ENCODE peak calls at places on chromosomes 6 and 20, in four cellular contexts. Q, B, O and V are unnamed samples.
A peak's percentile ranks its signal among the peaks of the same experiment; 100 is the strongest.

GRCh38 chr6:7707787-7708186 is 18.1 kb upstream of the BMP6 start:
- DNase-seq in B (peak; percentile 64), Q (no peak), O (no peak), V (peak; percentile 42)

GRCh38 chr20:51493346-51493791 is 49.1 kb downstream of the NFATC2 start:
- DNase-seq in Q (no peak), O (no peak), B (no peak), V (no peak)

GRCh38 chr20:29742699-29743100 is 1514.8 kb upstream of the DEFB115 start:
- DNase-seq in B (no peak), Q (no peak), O (no peak), V (no peak)

GRCh38 chr6:74690365-74690764 is 515.5 kb downstream of the COL12A1 start:
- DNase-seq in Q (no peak), O (no peak), B (no peak), V (no peak)

GRCh38 chr6:34132486-34133185 is 13.3 kb downstream of the GRM4 start:
- DNase-seq in Q (peak; percentile 28), B (peak; percentile 62), O (no peak), V (no peak)

GRCh38 chr6:131062245-131063027 is 609 bp downstream of the EPB41L2 start:
- DNase-seq in O (peak; percentile 28), Q (peak; percentile 26), B (peak; percentile 73), V (peak; percentile 64)

GRCh38 chr20:59007758-59008511 is 881 bp upstream of the CTSZ start:
- DNase-seq in B (no peak), O (peak; percentile 36), Q (no peak), V (peak; percentile 69)

GRCh38 chr6:14758421-14759043 is 487.3 kb upstream of the JARID2 start:
- DNase-seq in Q (no peak), O (peak; percentile 41), B (peak; percentile 48), V (no peak)

GRCh38 chr6:32895006-32895345 is 41.0 kb downstream of the PSMB9 start:
- DNase-seq in O (no peak), Q (no peak), B (no peak), V (no peak)

GRCh38 chr6:56356431-56356830 is 109.1 kb upstream of the COL21A1 start:
- DNase-seq in Q (peak; percentile 59), O (no peak), B (peak; percentile 79), V (peak; percentile 58)

GRCh38 chr6:15501806-15502450 is 160.9 kb downstream of the DTNBP1 start:
- DNase-seq in Q (peak; percentile 48), O (no peak), B (peak; percentile 69), V (peak; percentile 90)

DNA sequence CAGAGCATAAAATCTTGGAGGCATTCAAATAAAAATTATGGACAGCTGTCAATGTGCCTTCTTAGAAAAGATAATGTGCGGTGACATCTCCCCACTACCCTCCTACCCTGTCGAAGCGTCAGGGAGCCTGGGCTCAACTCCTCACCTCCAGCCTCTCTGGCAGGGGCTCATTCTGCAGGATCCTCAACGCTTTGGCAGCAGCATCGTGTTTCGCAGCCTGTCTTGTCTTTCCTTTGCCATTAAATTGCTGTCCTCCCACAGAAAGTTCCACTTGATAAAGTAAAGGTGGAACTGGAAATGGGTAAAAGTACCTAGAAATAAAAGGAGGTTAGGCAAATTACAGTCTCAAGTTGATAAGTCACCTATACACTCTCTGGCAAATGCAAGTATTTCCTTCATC is 36.7 kb downstream of the STAU1 start:
- DNase-seq in Q (no peak), O (no peak), B (no peak), V (no peak)
- H3K4me1 ChIP-seq in Q (no peaks in the 10 kb centered on the region), O (no peaks in the 10 kb centered on the region), B (no peaks in the 10 kb centered on the region), V (no peaks in the 10 kb centered on the region)

GRCh38 chr6:113203135-113203534 is 654.0 kb upstream of the MARCKS start:
- DNase-seq in Q (no peak), O (no peak), B (no peak), V (no peak)
- H3K4me1 ChIP-seq in Q (no peaks in the 10 kb centered on the region), O (no peaks in the 10 kb centered on the region), B (peaks cover 5% of the 10 kb centered on the region), V (no peaks in the 10 kb centered on the region)

GRCh38 chr20:43653966-43654365 is 12.9 kb upstream of the MYBL2 start:
- DNase-seq in Q (no peak), O (no peak), B (no peak), V (no peak)
- H3K4me1 ChIP-seq in Q (peaks cover 4% of the 10 kb centered on the region), O (peaks cover 6% of the 10 kb centered on the region), B (no peaks in the 10 kb centered on the region), V (peaks cover 6% of the 10 kb centered on the region)

GRCh38 chr20:39214778-39215177 is 252.6 kb downstream of the DHX35 start:
- DNase-seq in B (no peak), Q (no peak), O (no peak), V (no peak)

GRCh38 chr20:39206899-39207564 is 244.9 kb downstream of the DHX35 start:
- DNase-seq in Q (no peak), B (peak; percentile 9), O (peak; percentile 50), V (no peak)

GRCh38 chr20:39213476-39214145 is 251.5 kb downstream of the DHX35 start:
- DNase-seq in B (no peak), O (no peak), Q (no peak), V (no peak)

GRCh38 chr20:39216195-39216594 is 254.1 kb downstream of the DHX35 start:
- DNase-seq in B (no peak), Q (no peak), O (no peak), V (no peak)

GRCh38 chr20:39210331-39211074 is 248.4 kb downstream of the DHX35 start:
- DNase-seq in O (peak; percentile 49), B (no peak), Q (no peak), V (no peak)
- H3K4me1 ChIP-seq in O (no peaks in the 10 kb centered on the region), B (no peaks in the 10 kb centered on the region), Q (no peaks in the 10 kb centered on the region), V (no peaks in the 10 kb centered on the region)

DNA sequence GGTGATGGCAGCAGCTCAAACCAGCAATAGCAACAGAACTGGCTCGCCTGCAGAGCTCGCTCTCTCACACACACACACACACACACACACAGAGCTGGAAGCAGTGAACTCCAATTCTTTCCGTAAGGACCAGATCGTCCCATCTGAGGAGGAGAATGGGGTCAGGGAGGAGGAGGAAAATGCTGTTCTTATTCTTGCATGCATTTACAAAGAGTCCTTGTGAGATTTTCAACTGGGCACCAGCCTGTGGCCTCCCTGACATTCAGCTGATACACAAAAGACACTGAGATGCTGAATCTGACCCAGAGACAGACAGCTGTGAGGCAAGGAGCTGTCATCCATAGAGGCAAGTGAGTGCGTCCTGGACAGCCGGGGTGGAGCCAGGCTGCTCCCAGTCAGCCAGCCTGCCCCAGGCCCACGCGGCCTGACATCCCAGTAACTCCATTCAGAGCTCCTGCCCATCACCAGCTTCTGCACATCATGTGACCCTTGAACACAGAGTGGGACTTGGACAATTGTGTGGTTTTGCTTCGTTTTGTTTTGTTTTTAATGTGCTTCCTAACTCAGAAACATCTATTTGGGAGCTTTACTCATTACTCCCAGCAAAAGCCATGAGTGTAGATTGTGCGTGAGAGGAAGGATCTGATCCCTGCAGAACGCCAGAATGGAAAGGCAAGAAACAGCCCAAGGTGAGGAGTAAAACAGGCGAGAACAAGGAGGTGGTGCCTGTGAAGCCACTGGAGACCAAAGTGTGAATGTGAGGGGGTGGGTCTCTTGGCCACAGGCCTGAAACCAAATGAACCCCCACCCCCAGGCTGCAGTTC is 2.1 kb downstream of the SERPINB9 start:
- DNase-seq in Q (peak; percentile 41), O (no peak), B (peak; percentile 9), V (no peak)
- H3K4me1 ChIP-seq in Q (peaks cover 15% of the 10 kb centered on the region), O (peaks cover 4% of the 10 kb centered on the region), B (peaks cover 7% of the 10 kb centered on the region), V (no peaks in the 10 kb centered on the region)

DNA sequence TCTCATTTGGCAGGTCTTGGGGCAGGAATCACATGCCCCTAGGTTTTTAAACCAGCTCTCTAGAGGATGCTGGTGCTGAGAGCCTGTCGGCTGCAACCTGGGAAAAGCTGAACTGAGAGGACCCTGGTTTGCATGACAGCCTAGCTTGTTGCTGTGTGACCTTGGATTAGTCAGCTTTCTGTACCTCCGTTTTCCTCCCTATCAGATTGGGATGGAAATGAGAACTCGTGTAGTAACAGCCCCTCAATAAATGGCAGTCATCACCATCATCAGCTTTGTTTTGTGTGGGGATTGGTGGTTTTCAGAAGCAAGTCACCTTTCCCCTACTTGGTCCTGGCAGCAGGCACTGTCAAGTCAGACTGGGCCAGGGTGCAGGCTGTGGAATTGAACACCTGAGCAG is 75.2 kb upstream of the MYL9 start:
- DNase-seq in B (peak; percentile 42), Q (peak; percentile 24), O (no peak), V (no peak)
- H3K4me1 ChIP-seq in B (peaks cover 49% of the 10 kb centered on the region), Q (peaks cover 74% of the 10 kb centered on the region), O (peaks cover 74% of the 10 kb centered on the region), V (peaks cover 60% of the 10 kb centered on the region)

GRCh38 chr20:47330071-47330470 is 26.4 kb downstream of the ZMYND8 start:
- DNase-seq in B (no peak), O (no peak), Q (no peak), V (no peak)

GRCh38 chr20:47328841-47329448 is 27.6 kb downstream of the ZMYND8 start:
- DNase-seq in O (peak; percentile 61), Q (no peak), B (no peak), V (no peak)

GRCh38 chr20:47326718-47327137 is 29.8 kb downstream of the ZMYND8 start:
- DNase-seq in B (peak; percentile 52), Q (peak; percentile 52), O (no peak), V (peak; percentile 60)

GRCh38 chr20:47325242-47325641 is 31.3 kb downstream of the ZMYND8 start:
- DNase-seq in Q (no peak), O (no peak), B (no peak), V (no peak)

GRCh38 chr20:47327711-47328110 is 28.8 kb downstream of the ZMYND8 start:
- DNase-seq in Q (no peak), B (no peak), O (no peak), V (no peak)
- H3K4me1 ChIP-seq in Q (peaks cover 42% of the 10 kb centered on the region), B (peaks cover 32% of the 10 kb centered on the region), O (peaks cover 68% of the 10 kb centered on the region), V (peaks cover 26% of the 10 kb centered on the region)

GRCh38 chr20:37310951-37311350 is 21.5 kb downstream of the MANBAL start:
- DNase-seq in B (no peak), Q (no peak), O (no peak), V (no peak)
- H3K4me1 ChIP-seq in B (peaks cover 33% of the 10 kb centered on the region), Q (no peaks in the 10 kb centered on the region), O (peaks cover 78% of the 10 kb centered on the region), V (peaks cover 36% of the 10 kb centered on the region)

DNA sequence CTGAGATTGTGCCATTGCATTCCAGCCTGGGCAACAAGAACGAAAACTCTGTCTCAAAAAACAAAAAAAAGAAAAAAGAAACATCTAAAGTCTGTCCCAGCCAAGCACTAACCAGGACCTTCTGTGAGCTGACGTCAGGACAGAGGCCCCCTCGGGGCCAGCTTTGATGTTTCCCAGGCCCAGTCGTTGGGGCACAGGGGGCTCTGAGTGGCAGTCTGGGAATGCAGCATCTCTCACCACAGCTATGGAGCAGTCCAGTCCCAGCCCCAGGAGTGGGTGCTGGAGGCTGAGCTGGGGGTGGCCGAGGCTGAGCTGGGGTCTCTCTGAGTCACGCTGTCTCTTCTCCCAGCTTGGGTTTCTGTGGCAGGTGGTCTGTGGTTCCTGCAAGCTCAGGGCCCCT is 46.0 kb upstream of the SRF start:
- DNase-seq in Q (no peak), B (peak; percentile 91), O (no peak), V (peak; percentile 94)
- H3K4me1 ChIP-seq in Q (no peaks in the 10 kb centered on the region), B (peaks cover 80% of the 10 kb centered on the region), O (peaks cover 10% of the 10 kb centered on the region), V (peaks cover 82% of the 10 kb centered on the region)